ENCODE peak calls at places on chromosomes 13 and 19, in six cellular contexts. P is SK-N-SH; U is right cardiac atrium; M is DND-41; C is effector memory CD4-positive, alpha-beta T cell; F is pancreas. G is an unnamed sample.

GRCh38 chr13:109989686-109990085 is 203.3 kb upstream of the IRS2 start:
- DNase-seq in C (no peak), P (no peak), U (no peak), M (no peak), F (no peak), G (no peak)

GRCh38 chr19:51020988-51021651 is 1.6 kb upstream of the KLK10 start:
- DNase-seq in P (peak; percentile 54), F (peak; percentile 47), M (no peak), C (no peak), U (no peak), G (peak; percentile 9)

GRCh38 chr13:39612023-39612637 is 9.1 kb upstream of the LHFPL6 start:
- DNase-seq in C (peak; percentile 38), F (peak; percentile 65), M (peak; percentile 51), P (peak; percentile 44), U (peak; percentile 79), G (peak; percentile 54)

GRCh38 chr19:31231181-31231580 is 118.1 kb downstream of the TSHZ3 start:
- DNase-seq in C (no peak), P (no peak), U (no peak), M (no peak), F (no peak), G (no peak)

GRCh38 chr13:66994097-66994496 is 236.0 kb downstream of the PCDH9 start:
- DNase-seq in P (peak; percentile 4), F (peak; percentile 72), C (no peak), M (peak; percentile 5), U (peak; percentile 81), G (no peak)

GRCh38 chr19:19316082-19316481 is 4.2 kb downstream of the SUGP1 start:
- DNase-seq in F (no peak), C (no peak), U (no peak), P (no peak), M (no peak), G (no peak)

GRCh38 chr19:33465371-33465770 is 56.2 kb downstream of the PEPD start:
- DNase-seq in U (no peak), F (no peak), C (no peak), M (no peak), P (no peak), G (no peak)

GRCh38 chr13:55664178-55664577 is 1476.5 kb upstream of the PRR20A start:
- DNase-seq in P (no peak), U (no peak), C (no peak), M (no peak), F (no peak), G (no peak)

GRCh38 chr19:37932985-37933953 is 26.3 kb downstream of the SIPA1L3 start:
- DNase-seq in U (no peak), C (no peak), F (peak; percentile 37), M (no peak), P (peak; percentile 35), G (no peak)

GRCh38 chr19:33953592-33953991 is 156.9 kb downstream of the KCTD15 start:
- DNase-seq in F (no peak), M (no peak), C (no peak), U (no peak), P (no peak), G (no peak)

GRCh38 chr19:2613507-2614295 is 88.8 kb downstream of the GNG7 start:
- DNase-seq in P (peak; percentile 78), C (peak; percentile 41), M (peak; percentile 99), F (no peak), U (peak; percentile 82), G (peak; percentile 99)

GRCh38 chr19:49442354-49442753 is 1.0 kb upstream of the SLC17A7 start:
- DNase-seq in C (no peak), U (peak; percentile 85), F (no peak), M (no peak), P (no peak), G (no peak)

GRCh38 chr19:35789978-35790944 is 14.9 kb downstream of the ARHGAP33 start:
- DNase-seq in F (no peak), P (no peak), M (no peak), C (no peak), U (no peak), G (no peak)

GRCh38 chr13:41182231-41182630 is 12.1 kb downstream of the KBTBD7 start:
- DNase-seq in C (no peak), M (no peak), P (no peak), F (no peak), U (no peak), G (no peak)

GRCh38 chr13:66312312-66313087 is 917.6 kb downstream of the PCDH9 start:
- DNase-seq in P (no peak), F (peak; percentile 30), U (peak; percentile 63), C (no peak), M (no peak), G (no peak)

GRCh38 chr13:36142735-36143134 is 11.6 kb upstream of the DCLK1 start:
- DNase-seq in P (no peak), M (no peak), F (no peak), U (no peak), C (no peak), G (no peak)

GRCh38 chr13:112764864-112765561 is 75.2 kb downstream of the ATP11A start:
- DNase-seq in U (no peak), P (no peak), C (no peak), M (no peak), F (no peak), G (no peak)

DNA sequence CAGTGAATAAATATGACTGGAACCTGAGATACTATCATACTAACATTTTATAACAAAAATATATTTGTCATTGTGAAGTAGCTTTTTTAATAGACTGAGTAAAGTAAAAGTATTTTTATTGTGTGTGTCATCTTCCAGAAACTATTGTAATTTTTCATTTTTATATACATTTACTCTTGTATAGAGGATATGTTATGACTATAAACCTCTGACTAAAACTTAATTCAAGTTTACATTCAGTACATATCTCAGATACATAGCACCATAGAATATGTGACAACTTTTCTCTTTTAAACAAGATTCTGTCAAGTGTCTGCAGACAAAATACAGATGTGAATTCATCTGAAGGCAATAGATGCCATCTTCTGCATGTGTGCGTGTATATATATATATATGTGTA is 704.3 kb downstream of the SLITRK1 start:
- DNase-seq in F (no peak), M (no peak), U (no peak), C (no peak), P (no peak), G (no peak)
- H3K4me3 ChIP-seq in F (no peak overlapping the region), M (no peak overlapping the region), U (no peak overlapping the region), C (no peak overlapping the region), P (no peak overlapping the region), G (no peak overlapping the region)

GRCh38 chr13:19646062-19646461 is 12.6 kb downstream of the MPHOSPH8 start:
- DNase-seq in C (no peak), M (no peak), F (no peak), P (no peak), U (no peak), G (no peak)

GRCh38 chr13:19650742-19651141 is 17.3 kb downstream of the MPHOSPH8 start:
- DNase-seq in U (no peak), M (no peak), P (no peak), F (no peak), C (no peak), G (no peak)

GRCh38 chr13:19643652-19644051 is 10.2 kb downstream of the MPHOSPH8 start:
- DNase-seq in P (no peak), U (no peak), C (no peak), F (no peak), M (no peak), G (no peak)

GRCh38 chr13:19644947-19645439 is 11.5 kb downstream of the MPHOSPH8 start:
- DNase-seq in C (no peak), U (no peak), P (no peak), M (no peak), F (no peak), G (no peak)
- H3K4me3 ChIP-seq in C (no peak overlapping the region), U (no peak overlapping the region), P (no peak overlapping the region), M (no peak overlapping the region), F (no peak overlapping the region), G (no peak overlapping the region)

GRCh38 chr19:4755459-4755858 is 31.8 kb upstream of the DPP9 start:
- DNase-seq in M (no peak), U (no peak), C (no peak), P (no peak), F (no peak), G (no peak)

GRCh38 chr19:4758082-4758481 is 33.5 kb upstream of the FEM1A start:
- DNase-seq in P (no peak), F (no peak), M (no peak), C (no peak), U (no peak), G (no peak)

GRCh38 chr19:4749870-4750269 is 26.2 kb upstream of the DPP9 start:
- DNase-seq in C (no peak), F (no peak), P (peak; percentile 50), U (no peak), M (no peak), G (no peak)

GRCh38 chr19:4758659-4759058 is 32.9 kb upstream of the FEM1A start:
- DNase-seq in P (no peak), C (no peak), F (no peak), U (no peak), M (no peak), G (no peak)

GRCh38 chr19:4754248-4754647 is 30.6 kb upstream of the DPP9 start:
- DNase-seq in P (no peak), F (no peak), C (no peak), M (no peak), U (no peak), G (no peak)
- H3K4me3 ChIP-seq in P (no peak overlapping the region), F (no peak overlapping the region), C (no peak overlapping the region), M (no peak overlapping the region), U (no peak overlapping the region), G (no peak overlapping the region)

GRCh38 chr13:27953671-27954405 is 15.3 kb downstream of the CDX2 start:
- DNase-seq in U (peak; percentile 90), P (peak; percentile 90), C (peak; percentile 14), M (peak; percentile 78), F (peak; percentile 92), G (peak; percentile 28)

GRCh38 chr13:27955192-27955591 is 13.9 kb downstream of the CDX2 start:
- DNase-seq in U (no peak), C (no peak), M (no peak), P (no peak), F (no peak), G (no peak)

GRCh38 chr13:27954406-27954851 is 14.7 kb downstream of the CDX2 start:
- DNase-seq in F (peak; percentile 53), U (no peak), M (no peak), C (no peak), P (peak; percentile 34), G (no peak)

GRCh38 chr13:27956576-27957300 is 12.4 kb downstream of the CDX2 start:
- DNase-seq in P (no peak), M (no peak), F (no peak), C (no peak), U (no peak), G (no peak)

GRCh38 chr13:27952931-27953670 is 16.0 kb downstream of the CDX2 start:
- DNase-seq in C (no peak), F (peak; percentile 73), M (no peak), P (no peak), U (no peak), G (no peak)
- H3K4me3 ChIP-seq in C (no peak overlapping the region), F (peak overlapping the region; percentile 35), M (peak overlapping the region; percentile 55), P (peak overlapping the region; percentile 45), U (peak overlapping the region; percentile 24), G (no peak overlapping the region)

GRCh38 chr19:44640518-44640917 is 3.2 kb upstream of the PVR start:
- DNase-seq in P (no peak), U (no peak), M (no peak), C (no peak), F (no peak), G (no peak)
- H3K4me3 ChIP-seq in P (no peak overlapping the region), U (no peak overlapping the region), M (no peak overlapping the region), C (no peak overlapping the region), F (no peak overlapping the region), G (no peak overlapping the region)